ENCODE peak calls at places on chromosome 2, in ten cellular contexts. P is ovary, V is thoracic aorta, F is adrenal gland, G is mammary epithelial cell, Y is body of pancreas, B is nephron progenitor cell, E is K562, K is B cell, D is fibroblast of mammary gland. L is an unnamed sample.

GRCh38 chr2:13819896-13820295 is 812.6 kb upstream of the LRATD1 start:
- DNase-seq in P (no peak), V (no peak), F (no peak), G (no peak), Y (no peak), B (no peak), E (no peak), K (no peak), D (peak), L (no peak)

GRCh38 chr2:1482253-1482675 is 69.0 kb downstream of the TPO start:
- DNase-seq in P (no peak), V (no peak), F (no peak), G (no peak), Y (no peak), B (no peak), E (no peak), K (no peak), D (no peak), L (no peak)

GRCh38 chr2:178117725-178118124 is 5.5 kb downstream of the RBM45 start:
- DNase-seq in P (no peak), V (no peak), F (no peak), G (no peak), Y (no peak), B (no peak), E (no peak), K (no peak), D (no peak), L (no peak)

GRCh38 chr2:25700221-25700660 is 26.9 kb upstream of the DTNB start:
- DNase-seq in P (no peak), V (no peak), F (peak), G (peak), Y (peak), B (peak), E (peak), K (peak), D (peak), L (peak)

GRCh38 chr2:235555356-235555755 is 61.5 kb downstream of the AGAP1 start:
- DNase-seq in P (no peak), V (no peak), F (peak), G (no peak), Y (no peak), B (no peak), E (no peak), K (no peak), D (no peak), L (no peak)

GRCh38 chr2:37456479-37456878 is 112.0 kb downstream of the QPCT start:
- DNase-seq in P (no peak), V (no peak), F (no peak), G (no peak), Y (no peak), B (no peak), E (no peak), K (no peak), D (no peak), L (no peak)

GRCh38 chr2:204046145-204046544 is 109.6 kb downstream of the ICOS start:
- DNase-seq in P (no peak), V (no peak), F (no peak), G (no peak), Y (no peak), B (no peak), E (no peak), K (no peak), D (no peak), L (no peak)

GRCh38 chr2:152432206-152432653 is 97.3 kb downstream of the FMNL2 start:
- DNase-seq in P (no peak), V (no peak), F (peak), G (peak), Y (no peak), B (no peak), E (no peak), K (no peak), D (peak), L (peak)

GRCh38 chr2:172178035-172178434 is 75.3 kb upstream of the DLX2 start:
- DNase-seq in P (no peak), V (no peak), F (no peak), G (peak), Y (no peak), B (no peak), E (no peak), K (no peak), D (peak), L (peak)

GRCh38 chr2:151976945-151977353 is 121.9 kb downstream of the CACNB4 start:
- DNase-seq in P (no peak), V (no peak), F (no peak), G (no peak), Y (no peak), B (no peak), E (no peak), K (no peak), D (no peak), L (no peak)

GRCh38 chr2:112174383-112174782 is 36.2 kb downstream of the FBLN7 start:
- DNase-seq in P (no peak), V (no peak), F (no peak), G (no peak), Y (no peak), B (no peak), E (no peak), K (no peak), D (no peak), L (no peak)

GRCh38 chr2:43748333-43748732 is 25.5 kb upstream of the DYNC2LI1 start:
- DNase-seq in P (no peak), V (no peak), F (no peak), G (no peak), Y (no peak), B (no peak), E (no peak), K (no peak), D (no peak), L (no peak)

GRCh38 chr2:31142106-31142505 is 3.9 kb upstream of the GALNT14 start:
- DNase-seq in P (no peak), V (no peak), F (no peak), G (no peak), Y (no peak), B (no peak), E (no peak), K (no peak), D (no peak), L (no peak)

GRCh38 chr2:20001361-20001863 is 11.1 kb downstream of the MATN3 start:
- DNase-seq in P (no peak), V (no peak), F (no peak), G (peak), Y (no peak), B (no peak), E (no peak), K (no peak), D (no peak), L (no peak)

GRCh38 chr2:83368461-83368860 is 1090.6 kb downstream of the SUCLG1 start:
- DNase-seq in P (no peak), V (no peak), F (no peak), G (no peak), Y (no peak), B (no peak), E (no peak), K (no peak), D (no peak), L (no peak)

GRCh38 chr2:42171396-42171971 is 2.3 kb downstream of the EML4 start:
- DNase-seq in P (no peak), V (no peak), F (no peak), G (no peak), Y (no peak), B (no peak), E (no peak), K (no peak), D (no peak), L (no peak)

GRCh38 chr2:216695401-216695821 is at the start of gene IGFBP5:
- DNase-seq in P (peak), V (peak), F (peak), G (no peak), Y (peak), B (peak), E (peak), K (no peak), D (peak), L (no peak)

GRCh38 chr2:152473151-152473857 is 138.3 kb downstream of the FMNL2 start:
- DNase-seq in P (no peak), V (no peak), F (no peak), G (no peak), Y (no peak), B (no peak), E (no peak), K (no peak), D (no peak), L (no peak)

GRCh38 chr2:200871151-200871550 is 6.7 kb upstream of the CLK1 start:
- DNase-seq in P (no peak), V (no peak), F (no peak), G (no peak), Y (no peak), B (no peak), E (no peak), K (no peak), D (peak), L (no peak)

GRCh38 chr2:88059979-88060906 is 4.7 kb upstream of the KRCC1 start:
- DNase-seq in P (no peak), V (no peak), F (peak), G (peak), Y (peak), B (peak), E (peak), K (peak), D (peak), L (peak)

GRCh38 chr2:239273280-239274234 is 127.3 kb downstream of the HDAC4 start:
- DNase-seq in P (peak), V (no peak), F (no peak), G (no peak), Y (no peak), B (no peak), E (no peak), K (peak), D (no peak), L (no peak)

GRCh38 chr2:170929686-170930050 is 615 bp downstream of the GORASP2 start:
- DNase-seq in P (peak), V (no peak), F (peak), G (peak), Y (peak), B (peak), E (no peak), K (peak), D (peak), L (peak)

GRCh38 chr2:18940184-18940583 is 350.8 kb upstream of the NT5C1B start:
- DNase-seq in P (no peak), V (no peak), F (no peak), G (no peak), Y (no peak), B (no peak), E (no peak), K (no peak), D (no peak), L (no peak)

GRCh38 chr2:112606567-112606966 is 22.2 kb downstream of the CHCHD5 start:
- DNase-seq in P (no peak), V (no peak), F (no peak), G (no peak), Y (no peak), B (no peak), E (no peak), K (no peak), D (no peak), L (no peak)

GRCh38 chr2:188114014-188114413 is 177.7 kb upstream of the GULP1 start:
- DNase-seq in P (no peak), V (no peak), F (no peak), G (peak), Y (no peak), B (no peak), E (no peak), K (no peak), D (peak), L (no peak)

GRCh38 chr2:163664610-163665009 is 71.2 kb downstream of the FIGN start:
- DNase-seq in P (no peak), V (no peak), F (no peak), G (peak), Y (no peak), B (no peak), E (no peak), K (no peak), D (peak), L (no peak)

GRCh38 chr2:222399038-222399783 is 25.1 kb upstream of the SGPP2 start:
- DNase-seq in P (no peak), V (no peak), F (peak), G (no peak), Y (no peak), B (no peak), E (no peak), K (no peak), D (no peak), L (no peak)

GRCh38 chr2:227856697-227857096 is 14.7 kb upstream of the DAW1 start:
- DNase-seq in P (no peak), V (no peak), F (no peak), G (no peak), Y (no peak), B (no peak), E (no peak), K (no peak), D (peak), L (no peak)

GRCh38 chr2:10551496-10551895 is 103.4 kb upstream of the ODC1 start:
- DNase-seq in P (no peak), V (no peak), F (no peak), G (no peak), Y (no peak), B (no peak), E (no peak), K (no peak), D (no peak), L (no peak)

GRCh38 chr2:10552871-10553245 is 104.7 kb upstream of the ODC1 start:
- DNase-seq in P (no peak), V (no peak), F (no peak), G (no peak), Y (no peak), B (no peak), E (no peak), K (no peak), D (no peak), L (no peak)

GRCh38 chr2:10550206-10551001 is 102.3 kb upstream of the ODC1 start:
- DNase-seq in P (peak), V (no peak), F (peak), G (no peak), Y (no peak), B (no peak), E (no peak), K (no peak), D (no peak), L (no peak)

GRCh38 chr2:10549621-10550020 is 101.5 kb upstream of the ODC1 start:
- DNase-seq in P (no peak), V (no peak), F (no peak), G (no peak), Y (no peak), B (no peak), E (no peak), K (no peak), D (no peak), L (no peak)

DNA sequence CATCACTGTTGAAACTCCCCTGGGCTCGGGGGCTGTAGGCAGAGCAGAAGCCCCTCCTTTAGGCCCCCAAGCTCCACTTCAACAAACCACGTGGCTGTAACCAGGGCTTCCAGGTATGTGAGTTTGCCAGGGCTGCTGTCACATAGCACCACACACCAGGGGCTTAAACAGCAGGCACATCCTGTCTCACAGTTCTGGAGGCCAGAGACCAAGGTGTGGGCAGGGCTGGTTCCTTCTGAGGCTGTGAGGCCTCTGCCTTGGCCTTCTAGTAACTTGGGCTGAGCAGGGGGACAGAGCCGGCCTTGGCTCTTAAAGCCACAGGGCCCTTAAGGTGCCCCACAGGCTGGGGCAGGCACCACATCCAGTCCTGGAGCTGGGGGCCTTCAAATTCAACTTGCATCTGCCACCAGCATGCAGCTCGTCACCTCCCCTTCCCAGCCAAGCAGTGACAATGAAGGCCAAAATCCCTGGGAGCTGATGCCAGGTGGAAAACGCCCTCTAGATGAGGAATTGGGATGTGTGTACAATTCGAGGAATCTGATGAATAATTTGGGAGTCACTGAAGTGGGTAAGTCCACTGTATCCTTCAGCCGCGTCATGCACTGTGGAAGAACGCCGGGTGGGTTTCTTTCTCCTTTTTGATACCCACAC is 104.2 kb upstream of the ODC1 start:
- DNase-seq in P (no peak), V (no peak), F (no peak), G (no peak), Y (no peak), B (no peak), E (no peak), K (no peak), D (no peak), L (peak)
- TF ChIP-seq CTCF in P (no peak), V (no peak), F (no peak), G (no peak), Y (no peak), B (no peak), E (no peak), K (no peak), D (peak), L (no peak)

DNA sequence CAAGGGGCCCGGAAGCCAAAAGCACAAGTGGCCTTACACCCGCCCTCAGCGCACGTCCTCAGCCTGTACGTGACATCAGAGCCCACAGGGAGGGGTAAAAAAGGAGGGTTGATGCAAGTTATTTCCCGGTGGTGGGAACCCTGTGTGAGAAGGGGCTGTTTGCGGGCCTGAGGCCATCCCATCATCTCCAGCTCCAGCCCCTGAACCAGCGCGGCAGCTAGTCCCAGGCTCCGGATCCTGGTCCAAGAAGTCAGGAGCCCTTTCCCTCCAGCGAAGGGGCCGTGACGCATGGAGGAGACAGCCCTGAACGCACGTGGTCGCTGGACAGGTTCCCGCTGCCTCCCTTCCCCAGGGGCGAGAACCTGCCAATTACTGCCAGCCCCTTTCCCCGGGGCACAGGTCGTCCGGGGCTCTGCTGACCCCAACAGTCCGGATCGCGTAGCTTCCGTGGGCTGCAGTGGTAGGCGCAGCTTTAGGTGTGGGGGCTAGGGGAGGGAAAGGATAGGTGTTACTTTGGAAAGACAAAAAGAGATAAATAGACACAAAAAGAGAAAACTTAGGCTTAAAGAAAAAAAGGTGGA is 1.3 kb upstream of the LRP2 start:
- DNase-seq in P (no peak), V (no peak), F (peak), G (peak), Y (peak), B (peak), E (peak), K (no peak), D (peak), L (no peak)
- TF ChIP-seq CTCF in P (no peak), V (no peak), F (no peak), G (no peak), Y (no peak), B (no peak), E (no peak), K (no peak), D (no peak), L (no peak)

DNA sequence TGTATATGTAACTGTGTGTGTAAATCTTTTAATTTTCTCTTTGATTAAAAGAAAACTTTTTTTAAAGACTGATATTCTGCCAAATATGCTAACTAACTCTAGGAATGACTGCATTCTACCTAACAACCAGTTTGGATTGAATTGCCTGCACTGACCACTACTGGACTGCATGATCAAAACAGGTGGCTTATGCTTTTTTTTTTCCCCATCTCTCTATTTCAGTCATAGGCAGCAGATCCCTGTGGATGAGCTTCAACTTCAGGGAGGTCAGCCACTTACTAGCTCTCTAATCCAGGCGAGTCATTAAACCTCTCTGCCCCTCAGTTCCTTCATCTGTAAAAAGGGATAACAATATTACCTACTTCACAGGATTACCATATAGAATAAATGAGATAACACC is 138.6 kb upstream of the SERTAD2 start:
- DNase-seq in P (no peak), V (no peak), F (no peak), G (no peak), Y (no peak), B (no peak), E (no peak), K (no peak), D (no peak), L (no peak)
- TF ChIP-seq CTCF in P (no peak), V (no peak), F (no peak), G (no peak), Y (no peak), B (no peak), E (peak), K (no peak), D (peak), L (peak)

GRCh38 chr2:50551018-50551726 is 480.8 kb downstream of the NRXN1 start:
- DNase-seq in P (no peak), V (no peak), F (no peak), G (no peak), Y (no peak), B (no peak), E (no peak), K (no peak), D (no peak), L (no peak)
- TF ChIP-seq CTCF in P (no peak), V (no peak), F (no peak), G (no peak), Y (no peak), B (no peak), E (no peak), K (no peak), D (no peak), L (no peak)

GRCh38 chr2:212538156-212539144 is at the start of gene ERBB4:
- DNase-seq in P (no peak), V (no peak), F (peak), G (no peak), Y (peak), B (peak), E (no peak), K (no peak), D (no peak), L (no peak)

GRCh38 chr2:212539145-212539880 is 711 bp upstream of the ERBB4 start:
- DNase-seq in P (peak), V (no peak), F (peak), G (no peak), Y (peak), B (peak), E (peak), K (no peak), D (no peak), L (peak)

GRCh38 chr2:212535963-212536362 is 2.6 kb downstream of the ERBB4 start:
- DNase-seq in P (no peak), V (no peak), F (no peak), G (no peak), Y (no peak), B (no peak), E (no peak), K (no peak), D (no peak), L (no peak)

GRCh38 chr2:212536385-212537310 is 2.0 kb downstream of the ERBB4 start:
- DNase-seq in P (no peak), V (no peak), F (no peak), G (no peak), Y (peak), B (peak), E (no peak), K (no peak), D (no peak), L (no peak)

GRCh38 chr2:212537311-212538155 is 1.1 kb downstream of the ERBB4 start:
- DNase-seq in P (no peak), V (no peak), F (peak), G (no peak), Y (peak), B (peak), E (no peak), K (no peak), D (peak), L (no peak)
- TF ChIP-seq CTCF in P (no peak), V (no peak), F (no peak), G (no peak), Y (no peak), B (no peak), E (no peak), K (no peak), D (no peak), L (no peak)

GRCh38 chr2:229910832-229911412 is 10.9 kb downstream of the TRIP12 start:
- DNase-seq in P (no peak), V (no peak), F (no peak), G (peak), Y (no peak), B (no peak), E (no peak), K (peak), D (peak), L (no peak)
- TF ChIP-seq CTCF in P (no peak), V (no peak), F (no peak), G (no peak), Y (peak), B (no peak), E (peak), K (peak), D (peak), L (peak)

L was measured in RWPE1.